ENCODE peak calls at places on chromosomes 13 and 19, in four cellular contexts. C is NCI-H187 treated with DMSO at 0.1 percent for 48 hours; N is stimulated activated CD4-positive, alpha-beta T cell treated with anti-CD3 and anti-CD28 coated beads, TNF-alpha, amount 100 ng/mL, for 1 hour; D is CD8-positive, alpha-beta memory T cell. W is an unnamed sample.

GRCh38 chr19:6529937-6530384 is 865 bp upstream of the TNFSF9 start:
- DNase-seq in C (no peak), N (no peak), D (no peak), W (no peak)

GRCh38 chr13:101757446-101758039 is 305.1 kb downstream of the ITGBL1 start:
- DNase-seq in C (peak), N (no peak), D (no peak), W (no peak)

GRCh38 chr19:1992759-1993260 is 22.7 kb downstream of the BTBD2 start:
- DNase-seq in C (no peak), N (no peak), D (no peak), W (no peak)

GRCh38 chr13:80137994-80138393 is 202.9 kb downstream of the SPRY2 start:
- DNase-seq in C (no peak), N (no peak), D (no peak), W (no peak)

GRCh38 chr19:281992-282391 is 9.2 kb downstream of the PLPP2 start:
- DNase-seq in C (no peak), N (no peak), D (no peak), W (no peak)

GRCh38 chr19:49430678-49431329 is 5.6 kb downstream of the GFY start:
- DNase-seq in C (no peak), N (no peak), D (no peak), W (no peak)

GRCh38 chr19:44726465-44726864 is 22.0 kb upstream of the BCL3 start:
- DNase-seq in C (no peak), N (no peak), D (no peak), W (no peak)

GRCh38 chr13:73341748-73342147 is 282.9 kb downstream of the KLF5 start:
- DNase-seq in C (no peak), N (no peak), D (no peak), W (no peak)

GRCh38 chr13:76969488-76970365 is 21.4 kb downstream of the ACOD1 start:
- DNase-seq in C (no peak), N (no peak), D (no peak), W (no peak)

GRCh38 chr19:7673995-7674667 is 2.8 kb upstream of the MCEMP1 start:
- DNase-seq in C (no peak), N (no peak), D (no peak), W (no peak)

GRCh38 chr19:34188388-34188787 is 16.1 kb downstream of the LSM14A start:
- DNase-seq in C (no peak), N (no peak), D (no peak), W (no peak)

GRCh38 chr13:109465151-109465550 is 321.2 kb downstream of the IRS2 start:
- DNase-seq in C (no peak), N (no peak), D (no peak), W (no peak)

GRCh38 chr19:2266183-2266993 is 10.2 kb upstream of the JSRP1 start:
- DNase-seq in C (no peak), N (no peak), D (no peak), W (no peak)

GRCh38 chr13:43058318-43058674 is 34.9 kb downstream of the DNAJC15 start:
- DNase-seq in C (no peak), N (no peak), D (no peak), W (no peak)

GRCh38 chr19:10836478-10837325 is 690 bp upstream of the TMED1 start:
- DNase-seq in C (peak), N (no peak), D (peak), W (peak)

GRCh38 chr13:113327391-113327765 is 30.3 kb downstream of the LAMP1 start:
- DNase-seq in C (no peak), N (no peak), D (no peak), W (no peak)

GRCh38 chr13:79393564-79394249 is 12.3 kb downstream of the RBM26 start:
- DNase-seq in C (peak), N (no peak), D (no peak), W (no peak)

GRCh38 chr13:27927444-27928352 is 7.9 kb downstream of the PDX1 start:
- DNase-seq in C (no peak), N (no peak), D (no peak), W (no peak)

GRCh38 chr13:66657165-66657895 is 572.8 kb downstream of the PCDH9 start:
- DNase-seq in C (no peak), N (no peak), D (no peak), W (no peak)

GRCh38 chr13:113029487-113030258 is 60.7 kb downstream of the MCF2L start:
- DNase-seq in C (no peak), N (peak), D (peak), W (peak)

GRCh38 chr19:14434543-14435319 is 1.6 kb downstream of the PKN1 start:
- DNase-seq in C (no peak), N (no peak), D (no peak), W (no peak)

GRCh38 chr19:49932731-49933131 is 3.4 kb upstream of the NUP62 start:
- DNase-seq in C (no peak), N (no peak), D (no peak), W (peak)

GRCh38 chr13:31945202-31945978 is 86.2 kb upstream of the FRY start:
- DNase-seq in C (peak), N (no peak), D (no peak), W (no peak)

GRCh38 chr19:55492362-55492944 is 4.2 kb downstream of the SSC5D start:
- DNase-seq in C (no peak), N (no peak), D (no peak), W (no peak)

GRCh38 chr13:53821632-53822031 is 793.0 kb downstream of the OLFM4 start:
- DNase-seq in C (no peak), N (no peak), D (no peak), W (no peak)

GRCh38 chr19:8609210-8610040 is 1.1 kb downstream of the ADAMTS10 start:
- DNase-seq in C (no peak), N (no peak), D (no peak), W (no peak)

GRCh38 chr13:20263393-20264044 is 31.4 kb upstream of the GJB6 start:
- DNase-seq in C (no peak), N (no peak), D (no peak), W (no peak)

GRCh38 chr13:43489168-43489730 is 297.5 kb downstream of the ENOX1 start:
- DNase-seq in C (no peak), N (no peak), D (no peak), W (no peak)